ENCODE peak calls at places on chromosomes 4 and X, in six cellular contexts. A is endothelial cell, F is fibroblast of pulmonary artery, W is AG08395, M is Kasumi-1, N is ureter. Z is an unnamed sample.

GRCh38 chr4:55127521-55127920 is 2.1 kb upstream of the KDR start:
- DNase-seq in M (peak; percentile 99), F (peak; percentile 81), N (no peak), A (no peak), W (no peak), Z (no peak)

GRCh38 chr4:63618883-63619573 is 790.2 kb downstream of the TECRL start:
- DNase-seq in M (no peak), W (no peak), F (no peak), N (no peak), A (no peak), Z (no peak)

GRCh38 chr4:52983563-52984303 is 121.6 kb downstream of the RASL11B start:
- DNase-seq in A (peak; percentile 40), W (peak; percentile 65), F (peak; percentile 73), M (peak; percentile 95), N (no peak), Z (peak; percentile 84)

GRCh38 chr4:138734746-138735145 is 280.8 kb upstream of the NOCT start:
- DNase-seq in M (no peak), A (no peak), N (no peak), F (peak; percentile 88), W (peak; percentile 35), Z (no peak)

GRCh38 chr4:128351502-128351901 is 63.9 kb upstream of the PGRMC2 start:
- DNase-seq in F (no peak), A (no peak), M (no peak), W (no peak), N (no peak), Z (no peak)

GRCh38 chr4:98659106-98659592 is 738 bp upstream of the TSPAN5 start:
- DNase-seq in N (no peak), F (peak; percentile 54), W (peak; percentile 49), A (peak; percentile 18), M (no peak), Z (peak; percentile 32)

GRCh38 chrX:11334165-11334564 is 41.0 kb downstream of the AMELX start:
- DNase-seq in N (no peak), A (no peak), W (no peak), M (no peak), F (no peak), Z (no peak)

GRCh38 chr4:125784741-125785140 is 470.0 kb downstream of the FAT4 start:
- DNase-seq in M (no peak), N (no peak), W (no peak), A (no peak), F (no peak), Z (no peak)

GRCh38 chrX:19800821-19801220 is 86.6 kb downstream of the SH3KBP1 start:
- DNase-seq in M (no peak), A (no peak), F (no peak), N (no peak), W (no peak), Z (no peak)

GRCh38 chr4:4694296-4694772 is 152.5 kb upstream of the STX18 start:
- DNase-seq in M (no peak), A (no peak), F (no peak), W (peak; percentile 59), N (no peak), Z (peak; percentile 2)

GRCh38 chr4:147034372-147034771 is 88.7 kb upstream of the TTC29 start:
- DNase-seq in W (peak; percentile 65), M (no peak), A (no peak), N (no peak), F (no peak), Z (no peak)

GRCh38 chrX:154046262-154046771 is 26.6 kb upstream of the IRAK1 start:
- DNase-seq in N (no peak), W (peak; percentile 60), A (no peak), F (peak; percentile 95), M (no peak), Z (peak; percentile 69)

GRCh38 chr4:152938237-152938969 is 2.3 kb downstream of the FHDC1 start:
- DNase-seq in W (no peak), F (no peak), A (no peak), M (no peak), N (no peak), Z (no peak)

GRCh38 chr4:81724925-81725329 is 253.2 kb upstream of the RASGEF1B start:
- DNase-seq in W (no peak), A (no peak), M (peak; percentile 19), F (no peak), N (peak; percentile 50), Z (peak; percentile 32)

GRCh38 chrX:12758291-12758690 is 32.9 kb upstream of the PRPS2 start:
- DNase-seq in A (no peak), F (no peak), N (no peak), M (no peak), W (no peak), Z (no peak)

GRCh38 chr4:3452376-3452775 is 10.6 kb downstream of the HGFAC start:
- DNase-seq in M (no peak), A (no peak), F (peak; percentile 7), N (no peak), W (no peak), Z (peak; percentile 52)

GRCh38 chrX:130079824-130080406 is 30.4 kb downstream of the ELF4 start:
- DNase-seq in F (peak; percentile 78), M (peak; percentile 49), N (peak; percentile 56), W (peak; percentile 85), A (peak; percentile 53), Z (peak; percentile 86)

GRCh38 chr4:121740796-121741409 is 24.1 kb downstream of the SMIM43 start:
- DNase-seq in F (no peak), W (no peak), M (no peak), A (no peak), N (no peak), Z (peak; percentile 14)

GRCh38 chr4:1045595-1046201 is 34.3 kb downstream of the FGFRL1 start:
- DNase-seq in W (no peak), F (no peak), A (no peak), M (no peak), N (no peak), Z (no peak)

GRCh38 chrX:47189906-47190305 is 3.7 kb upstream of the UBA1 start:
- DNase-seq in W (no peak), M (no peak), A (no peak), N (no peak), F (no peak), Z (no peak)

GRCh38 chr4:83454626-83455025 is 997 bp downstream of the HELQ start:
- DNase-seq in M (peak; percentile 34), F (peak; percentile 20), A (no peak), W (peak; percentile 15), N (no peak), Z (no peak)

GRCh38 chr4:7291372-7292135 is 99.2 kb downstream of the SORCS2 start:
- DNase-seq in N (no peak), W (peak; percentile 57), A (no peak), M (no peak), F (no peak), Z (no peak)

GRCh38 chr4:175770555-175770954 is 41.5 kb downstream of the GPM6A start:
- DNase-seq in M (no peak), A (no peak), N (no peak), F (no peak), W (peak; percentile 1), Z (no peak)

GRCh38 chr4:26161030-26161824 is 159.6 kb upstream of the RBPJ start:
- DNase-seq in N (no peak), A (no peak), M (peak; percentile 22), W (no peak), F (no peak), Z (peak; percentile 48)

GRCh38 chr4:168856312-168856711 is 153.7 kb downstream of the CBR4 start:
- DNase-seq in F (peak; percentile 86), M (no peak), N (no peak), W (no peak), A (no peak), Z (no peak)

GRCh38 chrX:11464360-11464759 is 171.1 kb downstream of the AMELX start:
- DNase-seq in M (no peak), W (no peak), A (no peak), N (no peak), F (no peak), Z (no peak)